ENCODE peak calls at places on chromosomes 2 and 18, in ten cellular contexts. X, A, U, V, O, D, B, Y, W and G are unnamed samples.
A peak's percentile ranks its signal among the peaks of the same experiment; 100 is the strongest.

GRCh38 chr2:147464737-147465437 is 379.9 kb upstream of the ACVR2A start:
- DNase-seq in X (peak; percentile 39), A (no peak), U (no peak), V (no peak), O (no peak), D (no peak), B (no peak), Y (no peak), W (peak; percentile 16), G (no peak)

GRCh38 chr2:225120175-225120574 is 77.9 kb upstream of the DOCK10 start:
- DNase-seq in X (no peak), A (no peak), U (no peak), V (no peak), O (peak; percentile 79), D (no peak), B (no peak), Y (peak; percentile 24), W (peak; percentile 64), G (peak; percentile 15)

GRCh38 chr18:48979944-48980890 is 29.5 kb upstream of the SMAD7 start:
- DNase-seq in X (peak; percentile 59), A (no peak), U (no peak), V (no peak), O (no peak), D (no peak), B (no peak), Y (no peak), W (peak; percentile 42), G (no peak)

GRCh38 chr2:118830121-118830520 is 17.3 kb downstream of the EN1 start:
- DNase-seq in X (no peak), A (no peak), U (no peak), V (peak; percentile 28), O (peak; percentile 84), D (no peak), B (peak; percentile 48), Y (no peak), W (peak; percentile 49), G (no peak)

GRCh38 chr18:12703714-12704113 is 872 bp downstream of the PSMG2 start:
- DNase-seq in X (peak; percentile 7), A (no peak), U (no peak), V (no peak), O (peak; percentile 60), D (no peak), B (no peak), Y (no peak), W (peak; percentile 23), G (peak; percentile 22)

GRCh38 chr2:144496660-144497598 is 23.0 kb downstream of the ZEB2 start:
- DNase-seq in X (no peak), A (no peak), U (no peak), V (no peak), O (no peak), D (no peak), B (no peak), Y (no peak), W (no peak), G (no peak)

GRCh38 chr18:54878662-54879058 is 50.4 kb downstream of the RAB27B start:
- DNase-seq in X (no peak), A (no peak), U (no peak), V (no peak), O (no peak), D (no peak), B (no peak), Y (no peak), W (no peak), G (peak; percentile 16)

GRCh38 chr2:36399050-36399449 is 43.5 kb downstream of the CRIM1 start:
- DNase-seq in X (no peak), A (no peak), U (no peak), V (no peak), O (no peak), D (no peak), B (no peak), Y (no peak), W (no peak), G (peak; percentile 51)

GRCh38 chr2:72271766-72272615 is 124.3 kb upstream of the CYP26B1 start:
- DNase-seq in X (peak; percentile 12), A (no peak), U (no peak), V (no peak), O (no peak), D (peak; percentile 67), B (no peak), Y (no peak), W (peak; percentile 55), G (peak; percentile 69)

DNA sequence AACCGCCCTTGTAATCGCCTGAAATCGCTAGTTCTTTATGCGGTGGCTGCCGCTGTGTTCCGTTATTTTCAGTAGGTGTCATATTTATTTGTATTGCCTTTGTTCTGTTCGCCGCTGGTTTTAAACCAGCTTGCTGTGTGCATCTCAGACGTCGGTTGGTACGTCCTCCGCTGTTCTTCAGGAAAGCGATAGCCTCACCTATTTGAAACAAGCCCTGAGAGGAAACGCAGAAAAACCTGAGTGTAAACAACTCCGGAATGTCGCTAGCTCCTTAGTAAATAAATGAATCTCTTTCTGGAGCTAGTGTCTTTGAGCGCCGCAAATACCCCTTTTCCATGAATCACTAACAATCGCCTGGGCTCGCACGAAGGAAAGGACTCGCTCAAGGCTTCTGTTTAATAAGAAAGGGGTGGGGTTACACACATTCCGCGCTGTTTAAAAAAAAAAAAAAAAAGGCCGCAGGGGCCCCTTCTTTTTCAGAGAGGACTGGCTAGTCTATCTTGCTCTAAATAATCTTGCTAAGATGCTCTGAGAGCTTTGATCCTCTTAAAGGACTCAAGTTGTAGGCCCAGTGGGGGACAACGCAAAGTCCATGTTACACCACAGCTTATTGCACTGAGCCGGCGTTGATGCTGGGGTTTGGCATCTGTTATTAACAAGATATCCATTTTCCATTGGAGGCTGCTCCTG is 3.0 kb downstream of the HOXD8 start:
- DNase-seq in X (no peak), A (no peak), U (no peak), V (no peak), O (peak; percentile 66), D (no peak), B (no peak), Y (no peak), W (no peak), G (no peak)
- H3K4me3 ChIP-seq in X (no peak overlapping the region), A (no peak overlapping the region), U (peak overlapping the region; percentile 84), V (peak overlapping the region; percentile 65), O (peak overlapping the region; percentile 71), D (peak overlapping the region; percentile 55), B (no peak overlapping the region), Y (no peak overlapping the region), W (peak overlapping the region; percentile 38), G (no peak overlapping the region)

GRCh38 chr2:64359892-64360657 is 93.9 kb upstream of the LGALSL start:
- DNase-seq in X (peak; percentile 92), A (peak; percentile 92), U (peak; percentile 83), V (peak; percentile 90), O (peak; percentile 98), D (peak; percentile 60), B (peak; percentile 36), Y (peak; percentile 82), W (peak; percentile 89), G (peak; percentile 92)
- TF ChIP-seq CTCF in X (no peak), A (no peak), U (no peak), V (no peak), O (no peak), D (no peak), B (no peak), Y (peak; percentile 21), W (no peak), G (peak; percentile 12)

GRCh38 chr2:120456867-120457266 is 110.9 kb downstream of the INHBB start:
- DNase-seq in X (no peak), A (no peak), U (no peak), V (no peak), O (no peak), D (no peak), B (no peak), Y (no peak), W (no peak), G (no peak)
- H3K4me3 ChIP-seq in X (no peak overlapping the region), A (no peak overlapping the region), U (no peak overlapping the region), V (no peak overlapping the region), O (no peak overlapping the region), D (no peak overlapping the region), B (no peak overlapping the region), Y (no peak overlapping the region), W (no peak overlapping the region), G (no peak overlapping the region)

DNA sequence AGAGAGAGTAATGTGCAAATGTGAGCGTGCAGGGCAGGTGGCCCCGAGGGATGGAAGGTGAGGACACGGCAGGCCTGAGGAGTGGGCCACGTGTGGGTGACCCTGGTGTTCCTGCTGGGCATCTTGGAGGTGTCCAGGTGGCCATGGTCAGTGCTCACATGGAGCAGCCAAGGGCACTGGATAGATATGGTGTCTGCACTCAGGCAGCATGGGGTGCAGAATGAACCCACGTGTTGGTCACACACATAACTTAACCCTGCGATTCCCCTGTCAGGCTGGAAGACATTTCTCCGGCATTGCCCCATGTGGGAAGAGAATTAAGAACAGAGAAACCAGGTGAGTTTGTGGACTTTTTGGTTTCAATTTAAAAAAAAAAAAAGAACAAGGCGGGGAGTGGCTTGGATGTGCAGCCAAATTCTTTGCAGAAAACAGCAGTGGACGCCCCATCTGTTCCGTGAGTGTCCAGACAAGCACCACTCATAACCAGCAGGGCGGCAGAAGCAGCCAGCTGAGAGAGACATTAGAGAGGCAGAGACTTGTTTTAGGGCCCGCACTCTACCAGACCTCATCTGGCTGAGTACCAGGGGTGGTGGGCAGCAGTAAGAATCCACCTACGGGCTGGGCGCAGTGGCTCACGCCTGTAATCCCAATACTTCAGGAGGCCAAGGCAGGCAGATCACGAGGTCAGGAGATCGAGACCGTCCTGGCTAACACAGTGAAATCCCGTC is 249.8 kb downstream of the ACKR3 start:
- DNase-seq in X (no peak), A (no peak), U (no peak), V (no peak), O (no peak), D (no peak), B (no peak), Y (no peak), W (no peak), G (no peak)
- TF ChIP-seq CTCF in X (no peak), A (no peak), U (no peak), V (no peak), O (no peak), D (no peak), B (no peak), Y (no peak), W (no peak), G (no peak)

GRCh38 chr2:31235504-31235902 is 1.6 kb downstream of the EHD3 start:
- DNase-seq in X (no peak), A (no peak), U (no peak), V (no peak), O (peak; percentile 90), D (no peak), B (no peak), Y (no peak), W (peak; percentile 87), G (peak; percentile 85)
- H3K4me3 ChIP-seq in X (no peak overlapping the region), A (no peak overlapping the region), U (peak overlapping the region; percentile 75), V (no peak overlapping the region), O (no peak overlapping the region), D (no peak overlapping the region), B (no peak overlapping the region), Y (no peak overlapping the region), W (peak overlapping the region; percentile 80), G (no peak overlapping the region)

DNA sequence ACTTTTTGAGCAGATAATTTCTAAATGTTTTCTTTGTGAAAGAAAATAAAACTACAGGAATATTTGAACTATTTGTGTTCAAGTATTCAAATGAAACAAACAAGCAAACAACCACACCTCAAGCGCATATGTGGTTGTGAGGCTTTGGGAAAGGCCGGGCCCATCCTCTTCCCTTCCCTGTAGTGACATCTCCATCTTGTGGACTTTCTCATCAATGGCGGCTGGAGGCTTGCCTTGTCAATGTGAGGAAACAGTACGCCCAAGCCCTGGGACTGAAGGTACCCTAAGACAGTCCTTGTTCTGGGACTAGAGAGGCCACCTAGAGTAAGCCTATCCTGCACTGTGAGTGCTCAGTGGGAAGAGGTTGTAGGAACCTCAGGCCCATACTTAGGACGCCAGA is 166.8 kb downstream of the TPGS2 start:
- DNase-seq in X (peak; percentile 21), A (no peak), U (no peak), V (no peak), O (peak; percentile 31), D (no peak), B (no peak), Y (no peak), W (no peak), G (peak; percentile 30)
- TF ChIP-seq CTCF in X (peak; percentile 35), A (peak; percentile 12), U (no peak), V (no peak), O (peak; percentile 29), D (no peak), B (no peak), Y (no peak), W (no peak), G (peak; percentile 12)

GRCh38 chr2:88811681-88812080 is 120.2 kb downstream of the RPIA start:
- DNase-seq in X (no peak), A (no peak), U (no peak), V (no peak), O (no peak), D (no peak), B (no peak), Y (no peak), W (no peak), G (no peak)
- H3K4me3 ChIP-seq in X (no peak overlapping the region), A (no peak overlapping the region), U (no peak overlapping the region), V (no peak overlapping the region), O (no peak overlapping the region), D (no peak overlapping the region), B (no peak overlapping the region), Y (no peak overlapping the region), W (no peak overlapping the region), G (no peak overlapping the region)